ENCODE peak calls at places on chromosomes 11 and 22, in four cellular contexts. Y is IMR-90, V is trophoblast cell, Q is mesenchymal stem cell. C is an unnamed sample.

GRCh38 chr11:13094930-13095687 is 86.0 kb downstream of the RASSF10 start:
- DNase-seq in Y (no peak), V (peak), Q (no peak), C (no peak)

GRCh38 chr11:101126551-101127347 is 2.9 kb downstream of the PGR start:
- DNase-seq in Y (no peak), V (peak), Q (peak), C (peak)

GRCh38 chr11:14541180-14541579 is 21.0 kb upstream of the PSMA1 start:
- DNase-seq in Y (no peak), V (no peak), Q (no peak), C (no peak)

GRCh38 chr11:111734383-111735261 is 31.6 kb downstream of the PPP2R1B start:
- DNase-seq in Y (no peak), V (no peak), Q (no peak), C (no peak)

GRCh38 chr22:45657701-45658100 is 13.9 kb upstream of the ATXN10 start:
- DNase-seq in Y (no peak), V (no peak), Q (no peak), C (no peak)

GRCh38 chr11:117950999-117951961 is 22.1 kb upstream of the TMPRSS13 start:
- DNase-seq in Y (no peak), V (no peak), Q (no peak), C (no peak)

GRCh38 chr11:79940165-79940564 is 499.3 kb upstream of the TENM4 start:
- DNase-seq in Y (peak), V (no peak), Q (no peak), C (no peak)

GRCh38 chr11:116454020-116454645 is 318.7 kb downstream of the BUD13 start:
- DNase-seq in Y (peak), V (peak), Q (peak), C (no peak)

GRCh38 chr22:46078241-46079092 is 71.9 kb upstream of the PPARA start:
- DNase-seq in Y (no peak), V (no peak), Q (no peak), C (no peak)

GRCh38 chr22:20319041-20319744 is 667 bp downstream of the DGCR6L start:
- DNase-seq in Y (no peak), V (peak), Q (peak), C (no peak)

GRCh38 chr22:20319745-20320658 is at the start of gene DGCR6L:
- DNase-seq in Y (peak), V (peak), Q (peak), C (peak)

GRCh38 chr22:20316844-20317401 is 2.9 kb downstream of the DGCR6L start:
- DNase-seq in Y (no peak), V (no peak), Q (no peak), C (no peak)

GRCh38 chr22:20315337-20316216 is 4.3 kb downstream of the DGCR6L start:
- DNase-seq in Y (no peak), V (no peak), Q (no peak), C (no peak)

GRCh38 chr22:20316217-20316843 is 3.5 kb downstream of the DGCR6L start:
- DNase-seq in Y (no peak), V (no peak), Q (no peak), C (no peak)
- H4K8ac ChIP-seq in Y (no peak), V (no peak), Q (no peak), C (no peak)

GRCh38 chr11:1823376-1824220 is 11.2 kb upstream of the SYT8 start:
- DNase-seq in Y (no peak), V (no peak), Q (no peak), C (no peak)

GRCh38 chr11:1825039-1825740 is 9.6 kb upstream of the SYT8 start:
- DNase-seq in Y (no peak), V (peak), Q (peak), C (peak)

GRCh38 chr11:1825785-1826451 is 8.9 kb upstream of the SYT8 start:
- DNase-seq in Y (no peak), V (no peak), Q (no peak), C (no peak)

GRCh38 chr11:1822648-1823375 is 12.0 kb upstream of the SYT8 start:
- DNase-seq in Y (no peak), V (no peak), Q (no peak), C (no peak)

DNA sequence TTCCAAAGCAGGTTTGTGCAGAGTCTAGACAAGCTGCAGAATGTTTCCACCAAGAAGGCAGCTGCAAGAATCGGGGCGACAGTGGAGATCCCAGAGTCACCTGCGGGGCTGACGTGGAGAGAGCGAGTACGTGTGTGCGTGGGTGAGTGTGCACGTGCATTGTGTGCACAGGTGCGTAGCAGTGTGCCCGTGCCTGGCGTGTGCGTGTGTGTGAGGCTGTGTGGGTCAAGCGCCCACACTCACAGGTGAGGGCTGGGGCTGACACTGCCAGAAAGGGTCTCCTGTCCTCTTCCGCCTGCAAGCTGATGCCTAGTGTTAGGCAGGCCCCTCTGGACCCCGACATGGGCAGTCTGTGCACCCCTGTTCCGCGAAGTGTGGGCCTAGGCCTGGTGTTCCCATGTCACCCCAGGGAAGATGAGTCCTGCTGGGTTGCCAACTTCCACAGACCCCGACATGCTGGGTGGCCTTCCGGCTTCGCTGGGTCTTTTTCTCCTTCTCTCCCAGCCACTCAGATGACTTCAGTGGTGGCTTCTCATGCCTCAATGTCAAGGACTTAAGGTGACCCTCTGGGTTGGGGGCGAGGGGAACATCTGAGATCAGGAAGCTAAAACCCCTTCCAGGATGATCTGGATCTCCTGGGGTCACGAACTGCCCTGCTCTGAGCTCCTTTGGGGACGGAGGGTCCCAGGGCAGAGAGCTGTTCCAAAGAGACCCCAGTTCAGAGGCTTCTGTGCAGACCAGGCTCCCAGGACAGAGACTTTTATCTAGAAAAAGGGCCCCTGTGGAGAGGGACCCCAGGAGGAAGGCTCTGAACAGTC is 10.4 kb upstream of the SYT8 start:
- DNase-seq in Y (no peak), V (no peak), Q (no peak), C (no peak)
- H4K8ac ChIP-seq in Y (no peak), V (no peak), Q (no peak), C (no peak)

GRCh38 chr11:47258317-47258902 is 614 bp downstream of the NR1H3 start:
- DNase-seq in Y (no peak), V (no peak), Q (no peak), C (no peak)
- H4K8ac ChIP-seq in Y (peak), V (peak), Q (peak), C (no peak)

GRCh38 chr11:63462126-63462525 is 28.8 kb downstream of the PLAAT5 start:
- DNase-seq in Y (no peak), V (no peak), Q (no peak), C (no peak)

GRCh38 chr11:63459586-63459985 is 31.4 kb downstream of the PLAAT5 start:
- DNase-seq in Y (no peak), V (peak), Q (no peak), C (no peak)
- H4K8ac ChIP-seq in Y (no peak), V (no peak), Q (no peak), C (no peak)

GRCh38 chr11:63996512-63996911 is 10.3 kb downstream of the OTUB1 start:
- DNase-seq in Y (no peak), V (no peak), Q (no peak), C (no peak)
- H4K8ac ChIP-seq in Y (no peak), V (no peak), Q (no peak), C (no peak)

C was measured in neuronal stem cell.